ENCODE peak calls at places on chromosomes 7 and 10, in eight cellular contexts. One of them, this sample, is unnamed.
A peak's percentile ranks its signal among the peaks of the same experiment; 100 is the strongest.

GRCh38 chr10:121595806-121596667 is 2.2 kb downstream of the FGFR2 start:
- DNase-seq in left ventricle myocardium inferior: no peak
- DNase-seq in fibroblast of lung: no peak
- DNase-seq in right lobe of liver: no peak
- DNase-seq in stomach: no peak
- DNase-seq in SK-N-SH: no peak
- DNase-seq in psoas muscle: no peak
- DNase-seq in CD8-positive, alpha-beta T cell: no peak
- DNase-seq in this sample: no peak

GRCh38 chr7:116166167-116166566 is 44.2 kb upstream of the TES start:
- DNase-seq in psoas muscle: no peak
- DNase-seq in SK-N-SH: no peak
- DNase-seq in stomach: no peak
- DNase-seq in fibroblast of lung: no peak
- DNase-seq in right lobe of liver: no peak
- DNase-seq in CD8-positive, alpha-beta T cell: no peak
- DNase-seq in left ventricle myocardium inferior: no peak
- DNase-seq in this sample: no peak

GRCh38 chr7:116715087-116715486 is 43.1 kb downstream of the MET start:
- DNase-seq in fibroblast of lung: peak; percentile 25
- DNase-seq in left ventricle myocardium inferior: no peak
- DNase-seq in psoas muscle: no peak
- DNase-seq in CD8-positive, alpha-beta T cell: no peak
- DNase-seq in SK-N-SH: no peak
- DNase-seq in stomach: no peak
- DNase-seq in right lobe of liver: no peak
- DNase-seq in this sample: no peak

GRCh38 chr10:78777466-78778256 is 291.1 kb upstream of the ZMIZ1 start:
- DNase-seq in left ventricle myocardium inferior: peak; percentile 73
- DNase-seq in stomach: no peak
- DNase-seq in fibroblast of lung: peak; percentile 64
- DNase-seq in psoas muscle: peak; percentile 77
- DNase-seq in SK-N-SH: peak; percentile 64
- DNase-seq in CD8-positive, alpha-beta T cell: no peak
- DNase-seq in right lobe of liver: no peak
- DNase-seq in this sample: no peak

GRCh38 chr7:5349437-5350173 is 66.9 kb downstream of the SLC29A4 start:
- DNase-seq in right lobe of liver: no peak
- DNase-seq in stomach: no peak
- DNase-seq in psoas muscle: no peak
- DNase-seq in fibroblast of lung: no peak
- DNase-seq in SK-N-SH: peak; percentile 38
- DNase-seq in CD8-positive, alpha-beta T cell: no peak
- DNase-seq in left ventricle myocardium inferior: no peak
- DNase-seq in this sample: peak; percentile 60

GRCh38 chr7:22582860-22583640 is 83.1 kb upstream of the STEAP1B start:
- DNase-seq in CD8-positive, alpha-beta T cell: no peak
- DNase-seq in right lobe of liver: no peak
- DNase-seq in stomach: peak; percentile 75
- DNase-seq in fibroblast of lung: peak; percentile 71
- DNase-seq in left ventricle myocardium inferior: no peak
- DNase-seq in psoas muscle: no peak
- DNase-seq in SK-N-SH: no peak
- DNase-seq in this sample: no peak

GRCh38 chr10:121425623-121426022 is 172.6 kb downstream of the FGFR2 start:
- DNase-seq in stomach: no peak
- DNase-seq in fibroblast of lung: no peak
- DNase-seq in left ventricle myocardium inferior: no peak
- DNase-seq in CD8-positive, alpha-beta T cell: no peak
- DNase-seq in SK-N-SH: no peak
- DNase-seq in right lobe of liver: no peak
- DNase-seq in psoas muscle: no peak
- DNase-seq in this sample: no peak

GRCh38 chr7:47772492-47772891 is 175.8 kb downstream of the PKD1L1 start:
- DNase-seq in stomach: no peak
- DNase-seq in right lobe of liver: no peak
- DNase-seq in psoas muscle: no peak
- DNase-seq in left ventricle myocardium inferior: no peak
- DNase-seq in fibroblast of lung: no peak
- DNase-seq in CD8-positive, alpha-beta T cell: no peak
- DNase-seq in SK-N-SH: no peak
- DNase-seq in this sample: no peak

GRCh38 chr7:150356265-150356897 is 12.2 kb upstream of the REPIN1 start:
- DNase-seq in left ventricle myocardium inferior: no peak
- DNase-seq in psoas muscle: no peak
- DNase-seq in stomach: no peak
- DNase-seq in CD8-positive, alpha-beta T cell: no peak
- DNase-seq in fibroblast of lung: peak; percentile 61
- DNase-seq in right lobe of liver: no peak
- DNase-seq in SK-N-SH: peak; percentile 77
- DNase-seq in this sample: no peak

GRCh38 chr7:79810945-79811344 is 323.7 kb upstream of the GNAI1 start:
- DNase-seq in stomach: no peak
- DNase-seq in psoas muscle: no peak
- DNase-seq in fibroblast of lung: peak; percentile 23
- DNase-seq in SK-N-SH: no peak
- DNase-seq in right lobe of liver: no peak
- DNase-seq in left ventricle myocardium inferior: no peak
- DNase-seq in CD8-positive, alpha-beta T cell: no peak
- DNase-seq in this sample: no peak

GRCh38 chr7:84364708-84365107 is 170.1 kb upstream of the SEMA3A start:
- DNase-seq in right lobe of liver: no peak
- DNase-seq in psoas muscle: no peak
- DNase-seq in fibroblast of lung: peak; percentile 28
- DNase-seq in stomach: no peak
- DNase-seq in CD8-positive, alpha-beta T cell: no peak
- DNase-seq in left ventricle myocardium inferior: no peak
- DNase-seq in SK-N-SH: no peak
- DNase-seq in this sample: no peak

GRCh38 chr7:138892808-138893207 is 88.4 kb downstream of the KIAA1549 start:
- DNase-seq in CD8-positive, alpha-beta T cell: no peak
- DNase-seq in left ventricle myocardium inferior: no peak
- DNase-seq in stomach: no peak
- DNase-seq in SK-N-SH: no peak
- DNase-seq in psoas muscle: no peak
- DNase-seq in fibroblast of lung: no peak
- DNase-seq in right lobe of liver: no peak
- DNase-seq in this sample: no peak

GRCh38 chr7:121544726-121545125 is 148.6 kb upstream of the FAM3C start:
- DNase-seq in SK-N-SH: no peak
- DNase-seq in fibroblast of lung: peak; percentile 73
- DNase-seq in left ventricle myocardium inferior: no peak
- DNase-seq in right lobe of liver: no peak
- DNase-seq in CD8-positive, alpha-beta T cell: no peak
- DNase-seq in psoas muscle: no peak
- DNase-seq in stomach: no peak
- DNase-seq in this sample: no peak

GRCh38 chr7:152443586-152443985 is 7.8 kb upstream of the KMT2C start:
- DNase-seq in CD8-positive, alpha-beta T cell: no peak
- DNase-seq in stomach: no peak
- DNase-seq in SK-N-SH: no peak
- DNase-seq in psoas muscle: no peak
- DNase-seq in right lobe of liver: no peak
- DNase-seq in left ventricle myocardium inferior: no peak
- DNase-seq in fibroblast of lung: no peak
- DNase-seq in this sample: no peak

GRCh38 chr10:3950676-3951275 is 165.8 kb upstream of the KLF6 start:
- DNase-seq in fibroblast of lung: no peak
- DNase-seq in psoas muscle: no peak
- DNase-seq in SK-N-SH: no peak
- DNase-seq in stomach: no peak
- DNase-seq in CD8-positive, alpha-beta T cell: peak; percentile 32
- DNase-seq in right lobe of liver: no peak
- DNase-seq in left ventricle myocardium inferior: no peak
- DNase-seq in this sample: no peak

GRCh38 chr7:116861717-116862116 is 670 bp upstream of the CAPZA2 start:
- DNase-seq in left ventricle myocardium inferior: no peak
- DNase-seq in right lobe of liver: no peak
- DNase-seq in SK-N-SH: no peak
- DNase-seq in fibroblast of lung: no peak
- DNase-seq in stomach: no peak
- DNase-seq in psoas muscle: no peak
- DNase-seq in CD8-positive, alpha-beta T cell: no peak
- DNase-seq in this sample: no peak

GRCh38 chr10:95308389-95309302 is 17.8 kb upstream of the PDLIM1 start:
- DNase-seq in psoas muscle: peak; percentile 84
- DNase-seq in CD8-positive, alpha-beta T cell: no peak
- DNase-seq in SK-N-SH: no peak
- DNase-seq in right lobe of liver: peak; percentile 70
- DNase-seq in left ventricle myocardium inferior: peak; percentile 54
- DNase-seq in fibroblast of lung: peak; percentile 94
- DNase-seq in stomach: peak; percentile 94
- DNase-seq in this sample: peak; percentile 79
- H3K4me1 ChIP-seq in psoas muscle: peaks cover 32% of the 10 kb centered on the region
- H3K4me1 ChIP-seq in CD8-positive, alpha-beta T cell: no peaks in the 10 kb centered on the region
- H3K4me1 ChIP-seq in SK-N-SH: peaks cover 4% of the 10 kb centered on the region
- H3K4me1 ChIP-seq in right lobe of liver: no peaks in the 10 kb centered on the region
- H3K4me1 ChIP-seq in left ventricle myocardium inferior: peaks cover 53% of the 10 kb centered on the region
- H3K4me1 ChIP-seq in fibroblast of lung: peaks cover 8% of the 10 kb centered on the region
- H3K4me1 ChIP-seq in stomach: peaks cover 76% of the 10 kb centered on the region
- H3K4me1 ChIP-seq in this sample: peaks cover 40% of the 10 kb centered on the region

GRCh38 chr10:108249940-108250339 is 1085.4 kb upstream of the SORCS1 start:
- DNase-seq in left ventricle myocardium inferior: no peak
- DNase-seq in right lobe of liver: no peak
- DNase-seq in fibroblast of lung: no peak
- DNase-seq in SK-N-SH: no peak
- DNase-seq in stomach: no peak
- DNase-seq in psoas muscle: no peak
- DNase-seq in CD8-positive, alpha-beta T cell: no peak
- DNase-seq in this sample: no peak
- TF ChIP-seq CTCF in left ventricle myocardium inferior: no peak
- TF ChIP-seq CTCF in right lobe of liver: no peak
- TF ChIP-seq CTCF in fibroblast of lung: no peak
- TF ChIP-seq CTCF in SK-N-SH: peak; percentile 27
- TF ChIP-seq CTCF in stomach: no peak
- TF ChIP-seq CTCF in psoas muscle: no peak
- TF ChIP-seq CTCF in CD8-positive, alpha-beta T cell: no peak
- TF ChIP-seq CTCF in this sample: no peak

GRCh38 chr10:30502266-30503058 is 68.5 kb downstream of the MAP3K8 start:
- DNase-seq in left ventricle myocardium inferior: no peak
- DNase-seq in stomach: no peak
- DNase-seq in psoas muscle: no peak
- DNase-seq in SK-N-SH: no peak
- DNase-seq in fibroblast of lung: peak; percentile 47
- DNase-seq in CD8-positive, alpha-beta T cell: no peak
- DNase-seq in right lobe of liver: peak; percentile 30
- DNase-seq in this sample: no peak
- H3K4me1 ChIP-seq in left ventricle myocardium inferior: no peaks in the 10 kb centered on the region
- H3K4me1 ChIP-seq in stomach: peaks cover 11% of the 10 kb centered on the region
- H3K4me1 ChIP-seq in psoas muscle: no peaks in the 10 kb centered on the region
- H3K4me1 ChIP-seq in SK-N-SH: peaks cover 4% of the 10 kb centered on the region
- H3K4me1 ChIP-seq in fibroblast of lung: no peaks in the 10 kb centered on the region
- H3K4me1 ChIP-seq in CD8-positive, alpha-beta T cell: peaks cover 37% of the 10 kb centered on the region
- H3K4me1 ChIP-seq in right lobe of liver: no peaks in the 10 kb centered on the region
- H3K4me1 ChIP-seq in this sample: no peaks in the 10 kb centered on the region

GRCh38 chr7:45080958-45081669 is 7.7 kb downstream of the NACAD start:
- DNase-seq in psoas muscle: no peak
- DNase-seq in right lobe of liver: no peak
- DNase-seq in SK-N-SH: peak; percentile 30
- DNase-seq in CD8-positive, alpha-beta T cell: no peak
- DNase-seq in fibroblast of lung: no peak
- DNase-seq in stomach: no peak
- DNase-seq in left ventricle myocardium inferior: no peak
- DNase-seq in this sample: no peak

GRCh38 chr7:45081670-45081974 is 7.1 kb downstream of the NACAD start:
- DNase-seq in left ventricle myocardium inferior: no peak
- DNase-seq in fibroblast of lung: no peak
- DNase-seq in SK-N-SH: no peak
- DNase-seq in stomach: no peak
- DNase-seq in right lobe of liver: no peak
- DNase-seq in CD8-positive, alpha-beta T cell: no peak
- DNase-seq in psoas muscle: no peak
- DNase-seq in this sample: no peak

GRCh38 chr7:45084336-45084735 is 4.4 kb downstream of the NACAD start:
- DNase-seq in left ventricle myocardium inferior: no peak
- DNase-seq in SK-N-SH: peak; percentile 7
- DNase-seq in right lobe of liver: no peak
- DNase-seq in fibroblast of lung: no peak
- DNase-seq in psoas muscle: no peak
- DNase-seq in CD8-positive, alpha-beta T cell: no peak
- DNase-seq in stomach: no peak
- DNase-seq in this sample: no peak

GRCh38 chr7:45082031-45082830 is 6.5 kb downstream of the NACAD start:
- DNase-seq in left ventricle myocardium inferior: no peak
- DNase-seq in CD8-positive, alpha-beta T cell: no peak
- DNase-seq in right lobe of liver: no peak
- DNase-seq in psoas muscle: peak; percentile 50
- DNase-seq in SK-N-SH: peak; percentile 30
- DNase-seq in fibroblast of lung: peak; percentile 24
- DNase-seq in stomach: no peak
- DNase-seq in this sample: no peak

GRCh38 chr7:45082831-45083331 is 5.9 kb downstream of the NACAD start:
- DNase-seq in right lobe of liver: no peak
- DNase-seq in CD8-positive, alpha-beta T cell: no peak
- DNase-seq in left ventricle myocardium inferior: no peak
- DNase-seq in stomach: no peak
- DNase-seq in SK-N-SH: peak; percentile 24
- DNase-seq in psoas muscle: peak; percentile 51
- DNase-seq in fibroblast of lung: no peak
- DNase-seq in this sample: no peak
- TF ChIP-seq CTCF in right lobe of liver: no peak
- TF ChIP-seq CTCF in CD8-positive, alpha-beta T cell: no peak
- TF ChIP-seq CTCF in left ventricle myocardium inferior: no peak
- TF ChIP-seq CTCF in stomach: no peak
- TF ChIP-seq CTCF in SK-N-SH: no peak
- TF ChIP-seq CTCF in psoas muscle: no peak
- TF ChIP-seq CTCF in fibroblast of lung: no peak
- TF ChIP-seq CTCF in this sample: no peak

GRCh38 chr7:134545379-134545778 is 3.5 kb upstream of the AKR1B15 start:
- DNase-seq in left ventricle myocardium inferior: no peak
- DNase-seq in fibroblast of lung: no peak
- DNase-seq in SK-N-SH: no peak
- DNase-seq in psoas muscle: no peak
- DNase-seq in CD8-positive, alpha-beta T cell: no peak
- DNase-seq in right lobe of liver: no peak
- DNase-seq in stomach: no peak
- DNase-seq in this sample: no peak
- H3K4me1 ChIP-seq in left ventricle myocardium inferior: peaks cover 6% of the 10 kb centered on the region
- H3K4me1 ChIP-seq in fibroblast of lung: no peaks in the 10 kb centered on the region
- H3K4me1 ChIP-seq in SK-N-SH: peaks cover 4% of the 10 kb centered on the region
- H3K4me1 ChIP-seq in psoas muscle: peaks cover 20% of the 10 kb centered on the region
- H3K4me1 ChIP-seq in CD8-positive, alpha-beta T cell: no peaks in the 10 kb centered on the region
- H3K4me1 ChIP-seq in right lobe of liver: no peaks in the 10 kb centered on the region
- H3K4me1 ChIP-seq in stomach: peaks cover 15% of the 10 kb centered on the region
- H3K4me1 ChIP-seq in this sample: no peaks in the 10 kb centered on the region

DNA sequence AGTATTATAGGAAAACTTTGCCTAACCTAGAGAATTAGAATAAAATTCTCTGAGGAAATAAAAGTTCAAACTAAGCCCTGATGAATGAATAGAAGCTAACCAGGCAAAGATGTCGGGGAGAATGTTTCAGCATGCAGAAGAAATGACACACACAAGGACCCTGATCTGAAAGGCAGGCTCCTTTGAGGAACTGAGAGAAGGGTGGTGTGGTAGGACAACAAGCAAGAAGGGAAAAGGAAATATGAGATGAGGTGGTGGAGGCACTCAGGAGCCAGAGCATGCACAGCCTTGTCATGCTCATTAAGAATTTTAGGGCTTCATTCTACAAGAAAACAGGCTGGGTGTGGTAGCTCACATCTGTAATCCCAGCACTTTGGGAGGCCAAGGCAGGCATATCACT is 90.6 kb downstream of the ARHGAP12 start:
- DNase-seq in fibroblast of lung: no peak
- DNase-seq in psoas muscle: no peak
- DNase-seq in CD8-positive, alpha-beta T cell: no peak
- DNase-seq in SK-N-SH: no peak
- DNase-seq in left ventricle myocardium inferior: no peak
- DNase-seq in right lobe of liver: no peak
- DNase-seq in stomach: no peak
- DNase-seq in this sample: no peak
- TF ChIP-seq CTCF in fibroblast of lung: no peak
- TF ChIP-seq CTCF in psoas muscle: no peak
- TF ChIP-seq CTCF in CD8-positive, alpha-beta T cell: no peak
- TF ChIP-seq CTCF in SK-N-SH: no peak
- TF ChIP-seq CTCF in left ventricle myocardium inferior: no peak
- TF ChIP-seq CTCF in right lobe of liver: no peak
- TF ChIP-seq CTCF in stomach: no peak
- TF ChIP-seq CTCF in this sample: no peak